ENCODE peak calls at places on chromosome X, in four cellular contexts. L, H, K and G are unnamed samples.

GRCh38 chrX:74343970-74344622 is 40.1 kb downstream of the ZCCHC13 start:
- DNase-seq in L (peak; percentile 77), H (peak; percentile 57), K (peak; percentile 60), G (peak; percentile 78)

GRCh38 chrX:95945528-95945927 is 739.1 kb upstream of the DIAPH2 start:
- DNase-seq in L (no peak), H (no peak), K (no peak), G (no peak)

GRCh38 chrX:17654116-17654515 is 83.2 kb upstream of the SCML1 start:
- DNase-seq in L (no peak), H (no peak), K (no peak), G (no peak)

GRCh38 chrX:69222103-69223090 is 57.1 kb upstream of the PJA1 start:
- DNase-seq in L (peak; percentile 45), H (peak; percentile 90), K (peak; percentile 31), G (peak; percentile 71)

GRCh38 chrX:150487369-150488094 is 80.9 kb upstream of the MTM1 start:
- DNase-seq in L (no peak), H (no peak), K (no peak), G (no peak)

GRCh38 chrX:131747173-131747572 is 203.3 kb downstream of the OR13H1 start:
- DNase-seq in L (no peak), H (peak; percentile 39), K (no peak), G (no peak)

GRCh38 chrX:120301497-120301896 is 9.8 kb downstream of the TMEM255A start:
- DNase-seq in L (no peak), H (no peak), K (no peak), G (no peak)

GRCh38 chrX:133980406-133980805 is 5.0 kb downstream of the GPC3 start:
- DNase-seq in L (no peak), H (no peak), K (no peak), G (no peak)

GRCh38 chrX:47662144-47662657 is 3.2 kb upstream of the UXT start:
- DNase-seq in L (no peak), H (no peak), K (no peak), G (peak; percentile 50)

GRCh38 chrX:51802917-51803688 is 59.9 kb downstream of the GSPT2 start:
- DNase-seq in L (peak; percentile 60), H (peak; percentile 53), K (peak; percentile 1), G (peak; percentile 25)

GRCh38 chrX:39703307-39703706 is 394.5 kb downstream of the BCOR start:
- DNase-seq in L (no peak), H (no peak), K (no peak), G (no peak)

GRCh38 chrX:10011261-10011931 is 44.2 kb downstream of the CLDN34 start:
- DNase-seq in L (no peak), H (no peak), K (no peak), G (no peak)

GRCh38 chrX:18973527-18974192 is 10.3 kb downstream of the PHKA2 start:
- DNase-seq in L (no peak), H (no peak), K (peak; percentile 30), G (no peak)

GRCh38 chrX:41452565-41452964 is 5.4 kb downstream of the NYX start:
- DNase-seq in L (no peak), H (no peak), K (no peak), G (no peak)

GRCh38 chrX:15206306-15206705 is 63.6 kb downstream of the ASB9 start:
- DNase-seq in L (no peak), H (no peak), K (no peak), G (no peak)

GRCh38 chrX:151920530-151920929 is 7.8 kb downstream of the MAGEA4 start:
- DNase-seq in L (no peak), H (no peak), K (no peak), G (no peak)

GRCh38 chrX:31356501-31357263 is 284.8 kb upstream of the FTHL17 start:
- DNase-seq in L (no peak), H (no peak), K (peak; percentile 75), G (no peak)
- TF ChIP-seq ELF1 in L (no peak), H (no peak), K (no peak), G (no peak)

GRCh38 chrX:54246866-54247265 is 63.8 kb upstream of the FAM120C start:
- DNase-seq in L (no peak), H (no peak), K (no peak), G (no peak)
- TF ChIP-seq ELF1 in L (no peak), H (no peak), K (no peak), G (no peak)

DNA sequence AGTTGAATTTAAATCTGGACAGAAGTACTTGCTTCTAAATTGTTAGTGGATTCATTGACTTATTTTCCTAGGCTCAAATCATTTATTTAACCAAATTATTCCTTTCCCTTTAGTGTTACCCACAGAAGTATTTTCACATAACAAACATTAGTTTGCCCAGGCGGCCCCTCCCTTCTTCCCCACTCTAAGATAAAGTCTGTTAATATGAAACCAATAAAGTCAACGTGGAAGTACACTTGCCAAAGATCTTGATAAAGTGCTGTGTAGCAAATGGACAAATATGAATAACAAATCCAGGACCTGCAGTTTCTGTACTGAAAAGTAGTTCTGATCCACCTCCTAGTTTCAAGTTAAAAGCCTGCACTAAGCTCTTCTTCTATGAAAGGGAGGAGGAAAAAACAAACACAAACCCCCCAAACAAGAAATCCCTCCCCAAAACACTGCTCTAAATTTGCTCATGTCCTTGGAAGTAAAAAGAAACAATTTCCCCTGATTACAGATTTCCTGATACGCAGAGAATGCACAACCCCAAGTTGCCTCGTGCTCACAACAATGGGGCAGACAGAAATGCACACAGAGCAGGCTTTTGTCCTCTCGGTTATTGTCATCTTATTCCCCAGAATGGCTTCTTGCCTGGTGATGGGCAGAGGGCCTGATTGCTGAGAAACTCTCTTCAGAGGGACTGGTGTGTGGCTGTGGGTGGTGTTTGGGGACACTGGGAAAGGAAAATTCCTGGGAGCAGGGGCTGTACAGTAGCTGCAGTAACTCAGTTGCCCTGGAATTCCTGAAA is 23.2 kb downstream of the TMSB4X start:
- DNase-seq in L (no peak), H (no peak), K (no peak), G (no peak)
- TF ChIP-seq ELF1 in L (no peak), H (no peak), K (no peak), G (no peak)

GRCh38 chrX:123219916-123220315 is 35.8 kb downstream of the GRIA3 start:
- DNase-seq in L (no peak), H (peak; percentile 27), K (peak; percentile 11), G (no peak)

GRCh38 chrX:123217728-123218127 is 33.6 kb downstream of the GRIA3 start:
- DNase-seq in L (no peak), H (no peak), K (no peak), G (no peak)

GRCh38 chrX:123210252-123210651 is 26.2 kb downstream of the GRIA3 start:
- DNase-seq in L (no peak), H (no peak), K (no peak), G (no peak)

GRCh38 chrX:123217077-123217476 is 33.0 kb downstream of the GRIA3 start:
- DNase-seq in L (no peak), H (no peak), K (no peak), G (peak; percentile 74)

GRCh38 chrX:123215397-123216089 is 31.5 kb downstream of the GRIA3 start:
- DNase-seq in L (no peak), H (no peak), K (no peak), G (no peak)
- TF ChIP-seq ELF1 in L (no peak), H (no peak), K (no peak), G (no peak)

GRCh38 chrX:109635151-109635550 is 10.2 kb upstream of the KCNE5 start:
- DNase-seq in L (no peak), H (peak; percentile 32), K (no peak), G (peak; percentile 34)
- TF ChIP-seq ELF1 in L (no peak), H (no peak), K (no peak), G (no peak)